ENCODE peak calls at places on chromosomes 4 and X, in ten cellular contexts. N, O, S, D, J, H, F, V, Y and T are unnamed samples.

GRCh38 chrX:13304052-13304451 is 15.8 kb downstream of the ATXN3L start:
- DNase-seq in N (no peak), O (no peak), S (no peak), D (no peak), J (no peak), H (no peak), F (no peak), V (no peak), Y (no peak), T (no peak)

GRCh38 chr4:188246488-188246887 is 107.2 kb downstream of the TRIML1 start:
- DNase-seq in N (no peak), O (no peak), S (no peak), D (no peak), J (no peak), H (no peak), F (no peak), V (no peak), Y (peak), T (no peak)

GRCh38 chrX:55167124-55167523 is 53.0 kb upstream of the PAGE5 start:
- DNase-seq in N (no peak), O (no peak), S (no peak), D (no peak), J (no peak), H (no peak), F (no peak), V (no peak), Y (peak), T (no peak)

GRCh38 chr4:173520921-173521473 is 9.0 kb downstream of the HAND2 start:
- DNase-seq in N (no peak), O (no peak), S (no peak), D (no peak), J (no peak), H (no peak), F (no peak), V (no peak), Y (no peak), T (no peak)

GRCh38 chr4:78885598-78885997 is 53.6 kb downstream of the PAQR3 start:
- DNase-seq in N (no peak), O (no peak), S (no peak), D (no peak), J (peak), H (no peak), F (no peak), V (no peak), Y (no peak), T (no peak)

GRCh38 chrX:129779747-129780146 is at the start of gene SASH3:
- DNase-seq in N (no peak), O (peak), S (no peak), D (no peak), J (peak), H (no peak), F (peak), V (peak), Y (no peak), T (peak)

GRCh38 chr4:8292388-8293107 is 23.0 kb downstream of the HTRA3 start:
- DNase-seq in N (no peak), O (no peak), S (no peak), D (no peak), J (no peak), H (no peak), F (no peak), V (no peak), Y (no peak), T (no peak)

GRCh38 chrX:72269671-72270251 is 7.3 kb downstream of the RPS4X start:
- DNase-seq in N (no peak), O (no peak), S (no peak), D (no peak), J (no peak), H (no peak), F (no peak), V (peak), Y (no peak), T (no peak)

GRCh38 chr4:32032136-32032672 is 1312.0 kb downstream of the PCDH7 start:
- DNase-seq in N (no peak), O (no peak), S (no peak), D (no peak), J (peak), H (no peak), F (no peak), V (no peak), Y (no peak), T (no peak)